ENCODE peak calls at places on chromosomes 11 and 22, in seven cellular contexts. Z is H1, J is GM12878, O is HepG2, X is GM12891, B is SK-N-SH, K is K562. G is an unnamed sample.

GRCh38 chr11:70641366-70641765 is 243.0 kb downstream of the CTTN start:
- DNase-seq in Z (no peak), J (no peak), O (no peak), X (no peak), B (peak), K (no peak), G (no peak)

GRCh38 chr11:47280860-47281259 is 10.9 kb downstream of the MADD start:
- DNase-seq in Z (no peak), J (no peak), O (no peak), X (no peak), B (no peak), K (no peak), G (no peak)

GRCh38 chr11:123381149-123381548 is 48.9 kb upstream of the GRAMD1B start:
- DNase-seq in Z (no peak), J (no peak), O (no peak), X (no peak), B (no peak), K (no peak), G (no peak)

GRCh38 chr11:120513436-120514315 is 2.1 kb downstream of the GRIK4 start:
- DNase-seq in Z (no peak), J (no peak), O (no peak), X (no peak), B (peak), K (no peak), G (no peak)

GRCh38 chr11:65743928-65744698 is 23.5 kb upstream of the RNASEH2C start:
- DNase-seq in Z (no peak), J (no peak), O (peak), X (no peak), B (peak), K (peak), G (no peak)

GRCh38 chr11:45332486-45332934 is 46.4 kb upstream of the SYT13 start:
- DNase-seq in Z (peak), J (no peak), O (peak), X (peak), B (peak), K (peak), G (peak)

GRCh38 chr11:78808903-78809302 is 234.2 kb upstream of the NARS2 start:
- DNase-seq in Z (no peak), J (no peak), O (no peak), X (no peak), B (no peak), K (no peak), G (no peak)

GRCh38 chr11:132312161-132312560 is 941.7 kb downstream of the NTM start:
- DNase-seq in Z (no peak), J (no peak), O (no peak), X (no peak), B (no peak), K (no peak), G (no peak)

GRCh38 chr11:119607726-119608125 is 121.3 kb downstream of the NECTIN1 start:
- DNase-seq in Z (no peak), J (no peak), O (no peak), X (no peak), B (no peak), K (no peak), G (no peak)

GRCh38 chr11:24932110-24933000 is 435.5 kb downstream of the LUZP2 start:
- DNase-seq in Z (no peak), J (no peak), O (no peak), X (no peak), B (no peak), K (no peak), G (no peak)

GRCh38 chr11:46273511-46274205 is 3.8 kb upstream of the CREB3L1 start:
- DNase-seq in Z (no peak), J (no peak), O (peak), X (no peak), B (no peak), K (no peak), G (no peak)

GRCh38 chr22:39956932-39957664 is 3.1 kb upstream of the TMA7B start:
- DNase-seq in Z (no peak), J (peak), O (no peak), X (peak), B (no peak), K (no peak), G (no peak)

GRCh38 chr11:66002648-66003225 is 434 bp downstream of the BANF1 start:
- DNase-seq in Z (no peak), J (no peak), O (peak), X (peak), B (no peak), K (peak), G (peak)

GRCh38 chr22:19806213-19807160 is 45.9 kb downstream of the TBX1 start:
- DNase-seq in Z (no peak), J (no peak), O (no peak), X (no peak), B (peak), K (peak), G (no peak)

GRCh38 chr22:50001388-50002231 is 11.0 kb downstream of the IL17REL start:
- DNase-seq in Z (no peak), J (no peak), O (no peak), X (no peak), B (no peak), K (no peak), G (no peak)

GRCh38 chr11:58922475-58922874 is 16.8 kb upstream of the GLYATL1 start:
- DNase-seq in Z (no peak), J (no peak), O (no peak), X (no peak), B (no peak), K (no peak), G (no peak)

GRCh38 chr22:30205281-30206115 is 41.1 kb downstream of the LIF start:
- DNase-seq in Z (no peak), J (no peak), O (peak), X (no peak), B (peak), K (no peak), G (no peak)

GRCh38 chr11:65056999-65057398 is 1.4 kb downstream of the NAALADL1 start:
- DNase-seq in Z (no peak), J (no peak), O (no peak), X (no peak), B (no peak), K (no peak), G (no peak)

GRCh38 chr11:65606876-65607613 is 7.0 kb downstream of the MAP3K11 start:
- DNase-seq in Z (peak), J (no peak), O (no peak), X (peak), B (peak), K (peak), G (no peak)

GRCh38 chr11:15248749-15249148 is 134.0 kb downstream of the INSC start:
- DNase-seq in Z (no peak), J (no peak), O (no peak), X (no peak), B (no peak), K (no peak), G (no peak)

GRCh38 chr11:65423516-65424199 is 1.1 kb downstream of the NEAT1 start:
- DNase-seq in Z (no peak), J (no peak), O (no peak), X (no peak), B (peak), K (no peak), G (no peak)

GRCh38 chr11:106950067-106950491 is 68.2 kb downstream of the GUCY1A2 start:
- DNase-seq in Z (no peak), J (no peak), O (no peak), X (no peak), B (no peak), K (no peak), G (no peak)

GRCh38 chr22:32602154-32602553 is 127.5 kb downstream of the FBXO7 start:
- DNase-seq in Z (no peak), J (no peak), O (no peak), X (no peak), B (no peak), K (no peak), G (no peak)

GRCh38 chr11:69640995-69641581 is at the start of gene CCND1:
- DNase-seq in Z (peak), J (no peak), O (peak), X (no peak), B (peak), K (peak), G (no peak)

GRCh38 chr11:33449798-33450197 is 192.6 kb downstream of the HIPK3 start:
- DNase-seq in Z (no peak), J (no peak), O (no peak), X (no peak), B (no peak), K (no peak), G (no peak)

GRCh38 chr11:100719809-100720221 is 32.7 kb downstream of the ARHGAP42 start:
- DNase-seq in Z (no peak), J (no peak), O (no peak), X (no peak), B (no peak), K (no peak), G (no peak)
- TF ChIP-seq TAF1 in Z (no peak), J (no peak), O (no peak), X (no peak), B (no peak), K (no peak), G (no peak)

DNA sequence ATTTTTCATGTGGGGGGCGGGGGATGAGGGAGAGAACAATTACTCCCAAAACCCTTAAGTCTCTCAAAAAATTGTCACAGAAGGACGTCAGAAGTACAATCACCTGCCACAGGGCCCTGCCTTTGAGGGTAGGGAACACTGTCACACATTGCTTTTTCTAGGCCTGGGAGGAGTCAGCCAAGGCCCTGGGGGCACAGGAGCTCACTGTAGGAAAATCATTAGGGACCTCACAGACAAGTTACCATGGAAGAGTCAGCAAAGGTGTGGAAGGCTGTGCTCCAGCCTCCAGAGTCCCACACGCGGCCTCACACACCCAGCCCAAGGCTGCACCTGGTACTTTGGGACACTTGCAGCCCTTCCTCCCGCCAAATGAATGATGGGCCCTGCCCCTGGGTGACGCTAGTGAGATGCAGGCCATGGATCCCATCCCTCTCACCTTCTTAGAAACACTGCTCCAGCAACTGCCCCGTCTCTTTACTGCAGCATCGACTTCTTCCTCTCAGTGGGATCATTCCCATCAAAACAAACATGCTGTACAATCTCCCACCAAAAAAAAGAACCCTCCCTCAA is 3.3 kb downstream of the PLEKHA7 start:
- DNase-seq in Z (no peak), J (no peak), O (no peak), X (no peak), B (no peak), K (no peak), G (no peak)
- TF ChIP-seq TAF1 in Z (no peak), J (no peak), O (no peak), X (no peak), B (no peak), K (no peak), G (no peak)

GRCh38 chr22:37184816-37185541 is 3.1 kb downstream of the C1QTNF6 start:
- DNase-seq in Z (no peak), J (no peak), O (no peak), X (no peak), B (no peak), K (no peak), G (peak)

GRCh38 chr22:37185646-37186227 is 2.3 kb downstream of the C1QTNF6 start:
- DNase-seq in Z (no peak), J (no peak), O (no peak), X (no peak), B (no peak), K (no peak), G (no peak)

GRCh38 chr22:37183432-37184379 is 4.3 kb downstream of the C1QTNF6 start:
- DNase-seq in Z (no peak), J (no peak), O (no peak), X (no peak), B (no peak), K (no peak), G (peak)

GRCh38 chr22:37182949-37183245 is 5.2 kb downstream of the C1QTNF6 start:
- DNase-seq in Z (no peak), J (no peak), O (no peak), X (no peak), B (no peak), K (no peak), G (peak)

GRCh38 chr22:37184380-37184755 is 3.7 kb downstream of the C1QTNF6 start:
- DNase-seq in Z (no peak), J (no peak), O (no peak), X (no peak), B (no peak), K (no peak), G (peak)
- TF ChIP-seq TAF1 in Z (no peak), J (no peak), O (no peak), X (no peak), B (no peak), K (no peak), G (no peak)

GRCh38 chr11:99614353-99614752 is 593.6 kb downstream of the CNTN5 start:
- DNase-seq in Z (no peak), J (no peak), O (no peak), X (no peak), B (no peak), K (no peak), G (no peak)
- TF ChIP-seq TAF1 in Z (no peak), J (no peak), O (no peak), X (no peak), B (no peak), K (no peak), G (no peak)

G was measured in GM12892.